ENCODE peak calls at places on chromosomes 13 and 19, in five cellular contexts. V is T-helper 9 cell, Y is dorsolateral prefrontal cortex, Z is mucosa of gallbladder, K is cardiac fibroblast. D is an unnamed sample.

GRCh38 chr13:97975851-97976550 is 22.5 kb downstream of the IPO5 start:
- DNase-seq in V (peak; percentile 43), Y (peak; percentile 88), Z (peak; percentile 87), K (peak; percentile 92), D (peak; percentile 97)

GRCh38 chr19:40252395-40252794 is 25.9 kb upstream of the CCNP start:
- DNase-seq in V (no peak), Y (no peak), Z (no peak), K (no peak), D (no peak)

GRCh38 chr13:99303863-99304521 is 3.2 kb downstream of the GPR183 start:
- DNase-seq in V (peak; percentile 55), Y (no peak), Z (peak; percentile 26), K (no peak), D (no peak)

GRCh38 chr13:22061806-22062391 is 391.0 kb downstream of the FGF9 start:
- DNase-seq in V (no peak), Y (no peak), Z (no peak), K (no peak), D (no peak)

GRCh38 chr19:15378529-15379082 is 981 bp downstream of the AKAP8 start:
- DNase-seq in V (peak; percentile 34), Y (no peak), Z (peak; percentile 44), K (peak; percentile 58), D (peak; percentile 77)

GRCh38 chr19:40576181-40576584 is 490 bp upstream of the SHKBP1 start:
- DNase-seq in V (peak; percentile 12), Y (no peak), Z (no peak), K (no peak), D (peak; percentile 64)

GRCh38 chr13:29861694-29862110 is 11.3 kb upstream of the UBL3 start:
- DNase-seq in V (no peak), Y (no peak), Z (no peak), K (no peak), D (no peak)

GRCh38 chr13:93450226-93450625 is 223.6 kb downstream of the GPC6 start:
- DNase-seq in V (no peak), Y (no peak), Z (no peak), K (peak; percentile 76), D (no peak)

GRCh38 chr13:109199280-109199679 is 569.9 kb downstream of the MYO16 start:
- DNase-seq in V (no peak), Y (no peak), Z (no peak), K (no peak), D (no peak)

GRCh38 chr19:43820098-43820860 is 6.8 kb upstream of the ZNF283 start:
- DNase-seq in V (no peak), Y (peak; percentile 58), Z (peak; percentile 19), K (peak; percentile 60), D (no peak)

GRCh38 chr13:53782400-53783030 is 753.9 kb downstream of the OLFM4 start:
- DNase-seq in V (no peak), Y (no peak), Z (peak; percentile 31), K (peak; percentile 62), D (peak; percentile 69)

GRCh38 chr13:40983725-40984669 is 35.1 kb downstream of the ELF1 start:
- DNase-seq in V (no peak), Y (no peak), Z (no peak), K (no peak), D (peak; percentile 58)

GRCh38 chr19:18507727-18508440 is 14.0 kb downstream of the ELL start:
- DNase-seq in V (no peak), Y (no peak), Z (no peak), K (peak; percentile 46), D (no peak)

GRCh38 chr13:67554746-67555452 is 324.8 kb upstream of the PCDH9 start:
- DNase-seq in V (no peak), Y (no peak), Z (no peak), K (no peak), D (no peak)

GRCh38 chr13:46571189-46571901 is 18.4 kb downstream of the LRCH1 start:
- DNase-seq in V (no peak), Y (no peak), Z (no peak), K (peak; percentile 59), D (no peak)

GRCh38 chr13:51728972-51729371 is 75.0 kb downstream of the DHRS12 start:
- DNase-seq in V (no peak), Y (no peak), Z (no peak), K (peak; percentile 88), D (no peak)

GRCh38 chr19:4581381-4582111 is 22.1 kb upstream of the SEMA6B start:
- DNase-seq in V (no peak), Y (no peak), Z (no peak), K (peak; percentile 67), D (peak; percentile 45)

GRCh38 chr19:1266116-1266817 is 2.9 kb upstream of the CIRBP start:
- DNase-seq in V (peak; percentile 79), Y (no peak), Z (peak; percentile 82), K (peak; percentile 89), D (peak; percentile 94)

GRCh38 chr13:43516401-43516826 is 270.4 kb downstream of the ENOX1 start:
- DNase-seq in V (no peak), Y (no peak), Z (peak; percentile 38), K (peak; percentile 91), D (no peak)

GRCh38 chr19:13033819-13034611 is 38.7 kb downstream of the NFIX start:
- DNase-seq in V (no peak), Y (peak; percentile 78), Z (peak; percentile 70), K (peak; percentile 79), D (peak; percentile 72)

GRCh38 chr13:108322206-108322824 is 52.8 kb downstream of the TNFSF13B start:
- DNase-seq in V (no peak), Y (no peak), Z (no peak), K (peak; percentile 60), D (peak; percentile 70)

GRCh38 chr13:96822900-96823299 is 171.4 kb downstream of the OXGR1 start:
- DNase-seq in V (no peak), Y (no peak), Z (no peak), K (no peak), D (peak; percentile 25)

GRCh38 chr19:29501816-29502580 is 23.8 kb upstream of the VSTM2B start:
- DNase-seq in V (no peak), Y (peak; percentile 41), Z (no peak), K (no peak), D (no peak)

GRCh38 chr13:54657588-54657987 is 1629.0 kb downstream of the OLFM4 start:
- DNase-seq in V (no peak), Y (no peak), Z (no peak), K (no peak), D (no peak)

GRCh38 chr19:32674153-32674958 is 624 bp downstream of the ANKRD27 start:
- DNase-seq in V (no peak), Y (no peak), Z (no peak), K (no peak), D (peak; percentile 18)